ENCODE peak calls at places on chromosomes 12 and 14, in four cellular contexts. P, Z, O and Y are unnamed samples.

GRCh38 chr12:42957136-42957535 is 367.6 kb upstream of the PRICKLE1 start:
- DNase-seq in P (no peak), Z (no peak), O (no peak), Y (no peak)

GRCh38 chr12:34404377-34405285 is 382.3 kb downstream of the ALG10 start:
- DNase-seq in Z (no peak), P (no peak), O (peak), Y (no peak)

GRCh38 chr12:113092478-113093408 is 36.2 kb downstream of the DTX1 start:
- DNase-seq in Z (no peak), P (no peak), O (peak), Y (no peak)

GRCh38 chr12:42589465-42590323 is at the start of gene PRICKLE1:
- DNase-seq in P (peak), Z (peak), O (peak), Y (peak)

GRCh38 chr12:7937867-7938506 is 2.0 kb upstream of the SLC2A3 start:
- DNase-seq in P (peak), Z (peak), O (no peak), Y (peak)

GRCh38 chr14:90522585-90523191 is 125.9 kb downstream of the CALM1 start:
- DNase-seq in P (peak), Z (no peak), O (no peak), Y (peak)

GRCh38 chr14:91732859-91733477 is 1.1 kb upstream of the CATSPERB start:
- DNase-seq in O (no peak), P (no peak), Z (no peak), Y (no peak)

GRCh38 chr12:57569858-57570257 is 20.0 kb downstream of the KIF5A start:
- DNase-seq in O (no peak), P (no peak), Z (no peak), Y (no peak)

GRCh38 chr12:22627351-22627750 is 2.4 kb downstream of the ETNK1 start:
- DNase-seq in P (no peak), O (no peak), Z (peak), Y (no peak)

GRCh38 chr14:94011795-94012194 is 14.3 kb upstream of the OTUB2 start:
- DNase-seq in O (no peak), P (peak), Z (no peak), Y (no peak)

GRCh38 chr12:1932264-1932777 is 13.9 kb upstream of the CACNA2D4 start:
- DNase-seq in Z (no peak), O (no peak), P (peak), Y (no peak)

GRCh38 chr12:6942331-6942665 is 1.3 kb upstream of the RNU7-1 start:
- DNase-seq in P (no peak), O (no peak), Z (no peak), Y (no peak)

GRCh38 chr14:92945544-92945943 is 22.6 kb downstream of the CHGA start:
- DNase-seq in Z (no peak), P (no peak), O (no peak), Y (no peak)

GRCh38 chr12:25771062-25771461 is 187.4 kb upstream of the RASSF8 start:
- DNase-seq in O (no peak), P (peak), Z (no peak), Y (no peak)

GRCh38 chr12:109888179-109889020 is 8.1 kb upstream of the GLTP start:
- DNase-seq in P (peak), Z (peak), O (no peak), Y (peak)

DNA sequence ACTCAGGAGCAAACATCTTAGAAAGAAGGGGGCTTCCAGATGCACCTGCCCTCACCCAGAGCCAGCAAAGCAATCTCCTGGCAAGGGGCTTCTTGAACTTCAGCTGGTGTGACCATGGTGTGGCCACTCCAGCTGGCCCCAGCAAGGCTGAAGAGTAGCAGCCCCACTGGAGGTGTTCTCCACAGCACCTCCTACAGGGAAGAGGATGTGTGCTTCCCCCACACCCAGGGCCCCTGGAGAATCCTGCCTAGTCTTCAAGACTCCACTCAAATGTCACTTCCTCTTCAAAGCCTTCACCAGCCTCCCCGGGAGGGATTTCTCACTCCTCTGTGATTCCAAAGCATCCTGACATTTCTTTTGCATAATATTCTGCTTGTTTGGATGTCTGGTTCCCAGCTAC is 8.5 kb downstream of the RAB15 start:
- DNase-seq in O (no peak), Z (no peak), P (no peak), Y (no peak)
- TF ChIP-seq CTCF in O (no peak), Z (peak), P (no peak), Y (no peak)

GRCh38 chr12:89960011-89960507 is 251.4 kb upstream of the ATP2B1 start:
- DNase-seq in O (no peak), P (peak), Z (peak), Y (peak)

GRCh38 chr12:89960607-89961394 is 252.2 kb upstream of the ATP2B1 start:
- DNase-seq in P (no peak), O (no peak), Z (no peak), Y (peak)

GRCh38 chr12:89965993-89966392 is 257.4 kb upstream of the ATP2B1 start:
- DNase-seq in Z (no peak), P (no peak), O (no peak), Y (no peak)

GRCh38 chr12:89959188-89959587 is 250.6 kb upstream of the ATP2B1 start:
- DNase-seq in Z (no peak), O (no peak), P (no peak), Y (no peak)

GRCh38 chr12:89962648-89963047 is 254.0 kb upstream of the ATP2B1 start:
- DNase-seq in O (no peak), P (no peak), Z (peak), Y (peak)
- TF ChIP-seq CTCF in O (peak), P (peak), Z (peak), Y (peak)

DNA sequence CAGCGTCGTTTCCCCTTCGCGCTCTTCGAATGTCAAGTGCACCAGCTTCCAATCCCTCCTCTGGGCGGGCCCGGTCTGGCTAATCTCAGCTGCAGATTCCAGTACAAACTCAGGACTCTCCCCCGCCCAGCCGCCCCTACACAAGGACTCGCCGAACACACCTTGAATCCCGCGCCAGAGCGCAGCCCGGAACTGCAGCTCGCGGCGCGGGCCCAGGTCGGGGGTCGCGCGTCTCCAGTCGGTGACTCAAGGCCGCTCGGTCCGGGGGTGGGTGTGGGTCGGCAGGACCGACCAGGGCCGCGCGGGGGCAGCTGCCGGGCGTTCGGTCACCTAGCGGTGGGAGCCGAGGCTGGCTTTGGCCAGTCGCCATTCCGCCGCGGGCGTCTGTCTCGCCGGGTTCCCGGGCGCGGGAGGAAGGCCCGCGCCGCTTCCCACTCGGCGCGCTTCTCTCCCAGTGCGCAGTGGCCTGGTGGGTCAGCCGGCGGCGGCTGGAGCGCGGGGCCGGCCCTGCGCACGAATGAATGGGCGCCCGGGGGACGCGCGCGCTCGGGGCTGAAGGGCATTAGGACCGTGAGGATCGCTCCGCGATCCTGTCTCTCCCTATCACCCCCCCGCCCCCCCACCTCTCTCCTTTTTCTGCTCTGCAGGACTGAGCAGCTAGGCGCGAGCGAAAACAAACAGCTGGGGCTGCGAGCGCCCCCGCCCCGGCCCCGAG is at the start of gene GALNT16:
- DNase-seq in O (peak), Z (peak), P (peak), Y (no peak)
- TF ChIP-seq CTCF in O (no peak), Z (peak), P (peak), Y (no peak)

DNA sequence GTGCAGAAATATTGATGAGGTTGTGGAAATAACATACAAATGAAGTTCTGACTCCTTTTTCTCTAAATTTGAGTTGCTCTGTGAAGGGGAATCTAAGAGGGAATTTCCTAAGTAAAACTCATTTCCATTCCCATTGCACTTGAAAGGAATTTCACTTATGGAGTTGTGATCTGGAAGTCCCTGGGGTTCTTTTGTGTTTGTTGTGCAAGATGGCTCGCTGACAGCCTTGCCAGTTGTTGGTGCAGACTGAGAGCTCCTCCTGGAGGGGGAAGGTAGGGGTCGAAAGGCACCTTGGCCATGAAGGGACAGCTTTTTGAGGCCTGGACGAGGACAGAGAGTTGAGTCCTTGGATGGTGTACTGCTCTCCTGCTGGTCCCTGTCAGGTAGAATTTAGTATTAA is 72.0 kb downstream of the C12orf56 start:
- DNase-seq in O (peak), P (no peak), Z (peak), Y (peak)
- TF ChIP-seq CTCF in O (no peak), P (no peak), Z (no peak), Y (peak)

DNA sequence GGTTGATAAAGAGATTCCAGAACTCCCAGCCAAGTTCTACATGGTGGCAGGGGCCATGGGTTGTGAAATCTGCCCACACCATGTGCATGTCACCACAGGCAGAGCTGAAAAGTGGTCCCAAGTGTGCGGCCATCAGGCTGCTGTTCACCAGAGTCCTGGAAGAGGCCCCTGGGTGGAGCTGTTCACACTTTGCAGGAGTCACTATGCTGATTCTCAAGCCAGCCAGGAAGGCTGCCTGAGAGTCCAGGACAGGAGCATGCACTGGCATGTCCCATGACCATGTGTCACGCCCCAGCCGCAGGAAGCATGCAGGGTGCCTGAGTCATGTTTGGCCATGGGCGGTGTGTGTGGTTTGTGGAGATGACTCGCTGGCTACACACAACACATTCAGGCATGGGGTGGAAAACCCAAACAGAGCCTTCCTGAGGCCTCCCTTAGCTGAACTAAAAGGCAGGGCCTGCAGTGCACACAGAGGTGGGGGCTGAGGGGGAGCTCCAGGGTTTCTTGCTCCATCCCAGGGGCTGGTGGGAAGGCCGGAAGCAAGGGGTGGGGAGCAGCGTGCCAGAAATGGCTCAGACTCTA is 19.5 kb downstream of the ABCB9 start:
- DNase-seq in O (no peak), P (peak), Z (peak), Y (peak)
- TF ChIP-seq CTCF in O (no peak), P (peak), Z (peak), Y (peak)

GRCh38 chr14:105020815-105021655 is at the start of gene CDCA4:
- DNase-seq in O (peak), P (peak), Z (peak), Y (peak)
- TF ChIP-seq CTCF in O (peak), P (no peak), Z (no peak), Y (no peak)

DNA sequence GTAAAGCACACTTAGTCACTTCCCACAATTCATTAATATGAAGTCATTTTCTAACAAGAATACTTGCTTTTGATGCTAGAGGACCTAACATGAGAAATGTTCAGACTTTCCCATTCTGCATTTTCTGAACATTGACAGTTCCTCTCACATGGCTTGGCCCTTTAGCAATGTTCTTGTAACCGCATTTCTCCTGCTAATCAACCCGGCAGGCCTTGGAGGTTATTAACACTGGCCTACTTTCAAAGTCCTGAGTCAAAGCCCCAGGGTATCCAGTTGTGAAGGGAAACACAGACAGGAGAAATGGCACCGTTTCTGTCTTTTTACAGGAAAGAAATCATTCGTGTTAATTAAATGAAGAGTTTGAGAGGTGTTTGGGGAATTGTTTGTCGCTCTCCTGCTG is 446.4 kb upstream of the MIS18BP1 start:
- DNase-seq in O (no peak), Z (peak), P (peak), Y (no peak)
- TF ChIP-seq CTCF in O (no peak), Z (no peak), P (no peak), Y (no peak)

GRCh38 chr14:59511916-59512530 is 27.7 kb downstream of the JKAMP start:
- DNase-seq in O (peak), P (no peak), Z (peak), Y (no peak)
- TF ChIP-seq CTCF in O (peak), P (peak), Z (peak), Y (peak)